ENCODE peak calls at places on chromosome 1, in six cellular contexts. D is DMS 273 treated with DMSO at 0.1 percent for 48 hours; O is fibroblast of the conjunctiva; Q is stimulated activated CD4-positive, alpha-beta T cell treated with anti-CD3 and anti-CD28 coated beads, Interleukin-2, amount 100 ng/mL, for 24 hours; X is M059J; R is GM03348. H is an unnamed sample.

GRCh38 chr1:167057297-167057688 is 32.9 kb downstream of the GPA33 start:
- DNase-seq in D (peak; percentile 66), O (no peak), Q (no peak), X (peak; percentile 77), R (no peak), H (no peak)

GRCh38 chr1:12088607-12089006 is 25.5 kb downstream of the TNFRSF8 start:
- DNase-seq in D (no peak), O (no peak), Q (no peak), X (no peak), R (no peak), H (no peak)

GRCh38 chr1:84379781-84380180 is 18.5 kb upstream of the DNASE2B start:
- DNase-seq in D (no peak), O (no peak), Q (no peak), X (no peak), R (no peak), H (no peak)

GRCh38 chr1:169105087-169105433 is 1.4 kb upstream of the ATP1B1 start:
- DNase-seq in D (no peak), O (no peak), Q (no peak), X (no peak), R (no peak), H (no peak)

GRCh38 chr1:117308406-117308916 is 58.8 kb upstream of the MAN1A2 start:
- DNase-seq in D (no peak), O (no peak), Q (no peak), X (no peak), R (no peak), H (no peak)

GRCh38 chr1:54159733-54160316 is 7.0 kb upstream of the CDCP2 start:
- DNase-seq in D (no peak), O (no peak), Q (no peak), X (no peak), R (no peak), H (no peak)

GRCh38 chr1:85454214-85454613 is 10.7 kb downstream of the DDAH1 start:
- DNase-seq in D (no peak), O (no peak), Q (no peak), X (peak; percentile 37), R (no peak), H (no peak)

GRCh38 chr1:97137862-97138514 is 416.4 kb downstream of the PTBP2 start:
- DNase-seq in D (peak; percentile 98), O (peak; percentile 80), Q (no peak), X (peak; percentile 73), R (peak; percentile 72), H (peak; percentile 55)

GRCh38 chr1:226687476-226687875 is 51.6 kb downstream of the ITPKB start:
- DNase-seq in D (no peak), O (no peak), Q (peak; percentile 39), X (no peak), R (no peak), H (no peak)

GRCh38 chr1:53592521-53592982 is 133.4 kb downstream of the DMRTB1 start:
- DNase-seq in D (no peak), O (no peak), Q (no peak), X (peak; percentile 53), R (peak; percentile 59), H (no peak)

GRCh38 chr1:186404454-186405051 is 28.9 kb downstream of the ODR4 start:
- DNase-seq in D (no peak), O (peak; percentile 47), Q (no peak), X (peak; percentile 44), R (peak; percentile 70), H (peak; percentile 13)

GRCh38 chr1:109137959-109138757 is 24.2 kb downstream of the ELAPOR1 start:
- DNase-seq in D (no peak), O (no peak), Q (no peak), X (no peak), R (no peak), H (no peak)

GRCh38 chr1:96028071-96028470 is 693.5 kb upstream of the PTBP2 start:
- DNase-seq in D (no peak), O (no peak), Q (no peak), X (no peak), R (no peak), H (no peak)

GRCh38 chr1:74689800-74690696 is 16.5 kb upstream of the ERICH3 start:
- DNase-seq in D (peak; percentile 14), O (peak; percentile 20), Q (peak; percentile 48), X (peak; percentile 62), R (peak; percentile 48), H (peak; percentile 4)

GRCh38 chr1:117527566-117528102 is 78.2 kb upstream of the TENT5C start:
- DNase-seq in D (no peak), O (peak; percentile 9), Q (no peak), X (peak; percentile 28), R (no peak), H (peak; percentile 6)

GRCh38 chr1:7410156-7410555 is 360.9 kb upstream of the VAMP3 start:
- DNase-seq in D (no peak), O (no peak), Q (no peak), X (no peak), R (no peak), H (no peak)

GRCh38 chr1:229138066-229138465 is 132.8 kb upstream of the RAB4A start:
- DNase-seq in D (no peak), O (no peak), Q (no peak), X (no peak), R (no peak), H (no peak)

H was measured in skeletal muscle cell.